ENCODE peak calls at places on chromosome 17, in five cellular contexts. One of them, this sample, is unnamed.

GRCh38 chr17:14307560-14308024 is 6.7 kb downstream of the HS3ST3B1 start:
- DNase-seq in memory B cell: no peak
- DNase-seq in stimulated activated CD8-positive, alpha-beta memory T cell treated with anti-CD3 and anti-CD28 coated beads, Interleukin-12 subunit alpha, Interleukin-12 subunit beta, amount 100 ng/mL, for 4 hours: no peak
- DNase-seq in hepatic stellate cell: peak; percentile 57
- DNase-seq in SK-MEL-5: no peak
- DNase-seq in this sample: no peak

GRCh38 chr17:65115721-65116312 is 21.4 kb upstream of the RGS9 start:
- DNase-seq in memory B cell: no peak
- DNase-seq in stimulated activated CD8-positive, alpha-beta memory T cell treated with anti-CD3 and anti-CD28 coated beads, Interleukin-12 subunit alpha, Interleukin-12 subunit beta, amount 100 ng/mL, for 4 hours: no peak
- DNase-seq in hepatic stellate cell: no peak
- DNase-seq in SK-MEL-5: peak; percentile 52
- DNase-seq in this sample: no peak

GRCh38 chr17:17900615-17901520 is 64.1 kb upstream of the SREBF1 start:
- DNase-seq in memory B cell: no peak
- DNase-seq in stimulated activated CD8-positive, alpha-beta memory T cell treated with anti-CD3 and anti-CD28 coated beads, Interleukin-12 subunit alpha, Interleukin-12 subunit beta, amount 100 ng/mL, for 4 hours: no peak
- DNase-seq in hepatic stellate cell: peak; percentile 94
- DNase-seq in SK-MEL-5: peak; percentile 76
- DNase-seq in this sample: no peak

GRCh38 chr17:44547625-44548297 is 9.5 kb upstream of the FZD2 start:
- DNase-seq in memory B cell: no peak
- DNase-seq in stimulated activated CD8-positive, alpha-beta memory T cell treated with anti-CD3 and anti-CD28 coated beads, Interleukin-12 subunit alpha, Interleukin-12 subunit beta, amount 100 ng/mL, for 4 hours: no peak
- DNase-seq in hepatic stellate cell: no peak
- DNase-seq in SK-MEL-5: no peak
- DNase-seq in this sample: no peak

GRCh38 chr17:35879748-35880654 is at the start of gene CCL5:
- DNase-seq in memory B cell: peak; percentile 14
- DNase-seq in stimulated activated CD8-positive, alpha-beta memory T cell treated with anti-CD3 and anti-CD28 coated beads, Interleukin-12 subunit alpha, Interleukin-12 subunit beta, amount 100 ng/mL, for 4 hours: no peak
- DNase-seq in hepatic stellate cell: no peak
- DNase-seq in SK-MEL-5: no peak
- DNase-seq in this sample: no peak

GRCh38 chr17:40980594-40980993 is 3.5 kb downstream of the KRT40 start:
- DNase-seq in memory B cell: no peak
- DNase-seq in stimulated activated CD8-positive, alpha-beta memory T cell treated with anti-CD3 and anti-CD28 coated beads, Interleukin-12 subunit alpha, Interleukin-12 subunit beta, amount 100 ng/mL, for 4 hours: no peak
- DNase-seq in hepatic stellate cell: peak; percentile 38
- DNase-seq in SK-MEL-5: no peak
- DNase-seq in this sample: no peak

GRCh38 chr17:58338907-58339774 is 10.5 kb upstream of the TSPOAP1 start:
- DNase-seq in memory B cell: peak; percentile 61
- DNase-seq in stimulated activated CD8-positive, alpha-beta memory T cell treated with anti-CD3 and anti-CD28 coated beads, Interleukin-12 subunit alpha, Interleukin-12 subunit beta, amount 100 ng/mL, for 4 hours: no peak
- DNase-seq in hepatic stellate cell: peak; percentile 68
- DNase-seq in SK-MEL-5: peak; percentile 59
- DNase-seq in this sample: no peak

GRCh38 chr17:74920679-74921044 is 2.4 kb downstream of the USH1G start:
- DNase-seq in memory B cell: no peak
- DNase-seq in stimulated activated CD8-positive, alpha-beta memory T cell treated with anti-CD3 and anti-CD28 coated beads, Interleukin-12 subunit alpha, Interleukin-12 subunit beta, amount 100 ng/mL, for 4 hours: no peak
- DNase-seq in hepatic stellate cell: no peak
- DNase-seq in SK-MEL-5: no peak
- DNase-seq in this sample: no peak

GRCh38 chr17:4555863-4556646 is 871 bp upstream of the MYBBP1A start:
- DNase-seq in memory B cell: no peak
- DNase-seq in stimulated activated CD8-positive, alpha-beta memory T cell treated with anti-CD3 and anti-CD28 coated beads, Interleukin-12 subunit alpha, Interleukin-12 subunit beta, amount 100 ng/mL, for 4 hours: no peak
- DNase-seq in hepatic stellate cell: no peak
- DNase-seq in SK-MEL-5: no peak
- DNase-seq in this sample: no peak

GRCh38 chr17:51044964-51045363 is 75.7 kb downstream of the SPAG9 start:
- DNase-seq in memory B cell: no peak
- DNase-seq in stimulated activated CD8-positive, alpha-beta memory T cell treated with anti-CD3 and anti-CD28 coated beads, Interleukin-12 subunit alpha, Interleukin-12 subunit beta, amount 100 ng/mL, for 4 hours: no peak
- DNase-seq in hepatic stellate cell: no peak
- DNase-seq in SK-MEL-5: peak; percentile 41
- DNase-seq in this sample: no peak

GRCh38 chr17:61073799-61074513 is 325.7 kb upstream of the TBX2 start:
- DNase-seq in memory B cell: no peak
- DNase-seq in stimulated activated CD8-positive, alpha-beta memory T cell treated with anti-CD3 and anti-CD28 coated beads, Interleukin-12 subunit alpha, Interleukin-12 subunit beta, amount 100 ng/mL, for 4 hours: no peak
- DNase-seq in hepatic stellate cell: no peak
- DNase-seq in SK-MEL-5: no peak
- DNase-seq in this sample: no peak

GRCh38 chr17:28724500-28725165 is 1.4 kb downstream of the TLCD1 start:
- DNase-seq in memory B cell: no peak
- DNase-seq in stimulated activated CD8-positive, alpha-beta memory T cell treated with anti-CD3 and anti-CD28 coated beads, Interleukin-12 subunit alpha, Interleukin-12 subunit beta, amount 100 ng/mL, for 4 hours: no peak
- DNase-seq in hepatic stellate cell: no peak
- DNase-seq in SK-MEL-5: peak; percentile 20
- DNase-seq in this sample: no peak

GRCh38 chr17:82599674-82600661 is 48.3 kb downstream of the WDR45B start:
- DNase-seq in memory B cell: no peak
- DNase-seq in stimulated activated CD8-positive, alpha-beta memory T cell treated with anti-CD3 and anti-CD28 coated beads, Interleukin-12 subunit alpha, Interleukin-12 subunit beta, amount 100 ng/mL, for 4 hours: no peak
- DNase-seq in hepatic stellate cell: no peak
- DNase-seq in SK-MEL-5: no peak
- DNase-seq in this sample: no peak

GRCh38 chr17:12098568-12098967 is 77.9 kb downstream of the MAP2K4 start:
- DNase-seq in memory B cell: no peak
- DNase-seq in stimulated activated CD8-positive, alpha-beta memory T cell treated with anti-CD3 and anti-CD28 coated beads, Interleukin-12 subunit alpha, Interleukin-12 subunit beta, amount 100 ng/mL, for 4 hours: no peak
- DNase-seq in hepatic stellate cell: no peak
- DNase-seq in SK-MEL-5: no peak
- DNase-seq in this sample: no peak

GRCh38 chr17:81502471-81503017 is 10.1 kb downstream of the ACTG1 start:
- DNase-seq in memory B cell: no peak
- DNase-seq in stimulated activated CD8-positive, alpha-beta memory T cell treated with anti-CD3 and anti-CD28 coated beads, Interleukin-12 subunit alpha, Interleukin-12 subunit beta, amount 100 ng/mL, for 4 hours: no peak
- DNase-seq in hepatic stellate cell: no peak
- DNase-seq in SK-MEL-5: no peak
- DNase-seq in this sample: no peak

GRCh38 chr17:77814091-77814772 is 144.3 kb upstream of the TNRC6C start:
- DNase-seq in memory B cell: no peak
- DNase-seq in stimulated activated CD8-positive, alpha-beta memory T cell treated with anti-CD3 and anti-CD28 coated beads, Interleukin-12 subunit alpha, Interleukin-12 subunit beta, amount 100 ng/mL, for 4 hours: no peak
- DNase-seq in hepatic stellate cell: no peak
- DNase-seq in SK-MEL-5: no peak
- DNase-seq in this sample: no peak

GRCh38 chr17:17495448-17496188 is 577 bp downstream of the RASD1 start:
- DNase-seq in memory B cell: peak; percentile 33
- DNase-seq in stimulated activated CD8-positive, alpha-beta memory T cell treated with anti-CD3 and anti-CD28 coated beads, Interleukin-12 subunit alpha, Interleukin-12 subunit beta, amount 100 ng/mL, for 4 hours: no peak
- DNase-seq in hepatic stellate cell: no peak
- DNase-seq in SK-MEL-5: no peak
- DNase-seq in this sample: no peak

GRCh38 chr17:81923302-81924260 is 4.0 kb downstream of the MAFG start:
- DNase-seq in memory B cell: no peak
- DNase-seq in stimulated activated CD8-positive, alpha-beta memory T cell treated with anti-CD3 and anti-CD28 coated beads, Interleukin-12 subunit alpha, Interleukin-12 subunit beta, amount 100 ng/mL, for 4 hours: no peak
- DNase-seq in hepatic stellate cell: peak; percentile 88
- DNase-seq in SK-MEL-5: no peak
- DNase-seq in this sample: no peak

GRCh38 chr17:15257316-15257925 is 7.7 kb downstream of the PMP22 start:
- DNase-seq in memory B cell: peak; percentile 52
- DNase-seq in stimulated activated CD8-positive, alpha-beta memory T cell treated with anti-CD3 and anti-CD28 coated beads, Interleukin-12 subunit alpha, Interleukin-12 subunit beta, amount 100 ng/mL, for 4 hours: peak; percentile 6
- DNase-seq in hepatic stellate cell: peak; percentile 86
- DNase-seq in SK-MEL-5: peak; percentile 86
- DNase-seq in this sample: peak; percentile 32

GRCh38 chr17:17768415-17769088 is 68.2 kb downstream of the SREBF1 start:
- DNase-seq in memory B cell: no peak
- DNase-seq in stimulated activated CD8-positive, alpha-beta memory T cell treated with anti-CD3 and anti-CD28 coated beads, Interleukin-12 subunit alpha, Interleukin-12 subunit beta, amount 100 ng/mL, for 4 hours: no peak
- DNase-seq in hepatic stellate cell: no peak
- DNase-seq in SK-MEL-5: no peak
- DNase-seq in this sample: no peak

GRCh38 chr17:63919311-63919723 is 678 bp upstream of the GH1 start:
- DNase-seq in memory B cell: peak; percentile 84
- DNase-seq in stimulated activated CD8-positive, alpha-beta memory T cell treated with anti-CD3 and anti-CD28 coated beads, Interleukin-12 subunit alpha, Interleukin-12 subunit beta, amount 100 ng/mL, for 4 hours: peak; percentile 39
- DNase-seq in hepatic stellate cell: peak; percentile 79
- DNase-seq in SK-MEL-5: peak; percentile 70
- DNase-seq in this sample: peak; percentile 65

GRCh38 chr17:79446347-79446746 is 164.5 kb downstream of the RBFOX3 start:
- DNase-seq in memory B cell: no peak
- DNase-seq in stimulated activated CD8-positive, alpha-beta memory T cell treated with anti-CD3 and anti-CD28 coated beads, Interleukin-12 subunit alpha, Interleukin-12 subunit beta, amount 100 ng/mL, for 4 hours: no peak
- DNase-seq in hepatic stellate cell: no peak
- DNase-seq in SK-MEL-5: no peak
- DNase-seq in this sample: no peak

GRCh38 chr17:63998721-63999679 is 849 bp downstream of the PRR29 start:
- DNase-seq in memory B cell: no peak
- DNase-seq in stimulated activated CD8-positive, alpha-beta memory T cell treated with anti-CD3 and anti-CD28 coated beads, Interleukin-12 subunit alpha, Interleukin-12 subunit beta, amount 100 ng/mL, for 4 hours: peak; percentile 14
- DNase-seq in hepatic stellate cell: no peak
- DNase-seq in SK-MEL-5: no peak
- DNase-seq in this sample: no peak

GRCh38 chr17:30234954-30235353 is 543 bp downstream of the SLC6A4 start:
- DNase-seq in memory B cell: no peak
- DNase-seq in stimulated activated CD8-positive, alpha-beta memory T cell treated with anti-CD3 and anti-CD28 coated beads, Interleukin-12 subunit alpha, Interleukin-12 subunit beta, amount 100 ng/mL, for 4 hours: no peak
- DNase-seq in hepatic stellate cell: no peak
- DNase-seq in SK-MEL-5: no peak
- DNase-seq in this sample: no peak

GRCh38 chr17:48283907-48284306 is 146.1 kb downstream of the SKAP1 start:
- DNase-seq in memory B cell: no peak
- DNase-seq in stimulated activated CD8-positive, alpha-beta memory T cell treated with anti-CD3 and anti-CD28 coated beads, Interleukin-12 subunit alpha, Interleukin-12 subunit beta, amount 100 ng/mL, for 4 hours: no peak
- DNase-seq in hepatic stellate cell: no peak
- DNase-seq in SK-MEL-5: no peak
- DNase-seq in this sample: no peak

GRCh38 chr17:5364156-5364555 is 55.3 kb downstream of the NUP88 start:
- DNase-seq in memory B cell: no peak
- DNase-seq in stimulated activated CD8-positive, alpha-beta memory T cell treated with anti-CD3 and anti-CD28 coated beads, Interleukin-12 subunit alpha, Interleukin-12 subunit beta, amount 100 ng/mL, for 4 hours: no peak
- DNase-seq in hepatic stellate cell: peak; percentile 17
- DNase-seq in SK-MEL-5: no peak
- DNase-seq in this sample: no peak

GRCh38 chr17:81394377-81394747 is 895 bp upstream of the BAHCC1 start:
- DNase-seq in memory B cell: no peak
- DNase-seq in stimulated activated CD8-positive, alpha-beta memory T cell treated with anti-CD3 and anti-CD28 coated beads, Interleukin-12 subunit alpha, Interleukin-12 subunit beta, amount 100 ng/mL, for 4 hours: no peak
- DNase-seq in hepatic stellate cell: no peak
- DNase-seq in SK-MEL-5: no peak
- DNase-seq in this sample: no peak

GRCh38 chr17:82033359-82034085 is 2.0 kb downstream of the RAC3 start:
- DNase-seq in memory B cell: no peak
- DNase-seq in stimulated activated CD8-positive, alpha-beta memory T cell treated with anti-CD3 and anti-CD28 coated beads, Interleukin-12 subunit alpha, Interleukin-12 subunit beta, amount 100 ng/mL, for 4 hours: no peak
- DNase-seq in hepatic stellate cell: no peak
- DNase-seq in SK-MEL-5: no peak
- DNase-seq in this sample: no peak

GRCh38 chr17:66778531-66778930 is 56.4 kb upstream of the CACNG5 start:
- DNase-seq in memory B cell: no peak
- DNase-seq in stimulated activated CD8-positive, alpha-beta memory T cell treated with anti-CD3 and anti-CD28 coated beads, Interleukin-12 subunit alpha, Interleukin-12 subunit beta, amount 100 ng/mL, for 4 hours: no peak
- DNase-seq in hepatic stellate cell: no peak
- DNase-seq in SK-MEL-5: no peak
- DNase-seq in this sample: no peak

GRCh38 chr17:76562734-76563148 is 22.9 kb downstream of the PRCD start:
- DNase-seq in memory B cell: no peak
- DNase-seq in stimulated activated CD8-positive, alpha-beta memory T cell treated with anti-CD3 and anti-CD28 coated beads, Interleukin-12 subunit alpha, Interleukin-12 subunit beta, amount 100 ng/mL, for 4 hours: no peak
- DNase-seq in hepatic stellate cell: peak; percentile 2
- DNase-seq in SK-MEL-5: peak; percentile 83
- DNase-seq in this sample: no peak

GRCh38 chr17:8997994-8998628 is 23.2 kb upstream of the NTN1 start:
- DNase-seq in memory B cell: peak; percentile 75
- DNase-seq in stimulated activated CD8-positive, alpha-beta memory T cell treated with anti-CD3 and anti-CD28 coated beads, Interleukin-12 subunit alpha, Interleukin-12 subunit beta, amount 100 ng/mL, for 4 hours: peak; percentile 62
- DNase-seq in hepatic stellate cell: peak; percentile 59
- DNase-seq in SK-MEL-5: peak; percentile 77
- DNase-seq in this sample: peak; percentile 73

GRCh38 chr17:41800601-41801373 is 11.0 kb downstream of the P3H4 start:
- DNase-seq in memory B cell: no peak
- DNase-seq in stimulated activated CD8-positive, alpha-beta memory T cell treated with anti-CD3 and anti-CD28 coated beads, Interleukin-12 subunit alpha, Interleukin-12 subunit beta, amount 100 ng/mL, for 4 hours: no peak
- DNase-seq in hepatic stellate cell: no peak
- DNase-seq in SK-MEL-5: no peak
- DNase-seq in this sample: no peak

GRCh38 chr17:6303664-6304063 is 131.3 kb downstream of the AIPL1 start:
- DNase-seq in memory B cell: no peak
- DNase-seq in stimulated activated CD8-positive, alpha-beta memory T cell treated with anti-CD3 and anti-CD28 coated beads, Interleukin-12 subunit alpha, Interleukin-12 subunit beta, amount 100 ng/mL, for 4 hours: no peak
- DNase-seq in hepatic stellate cell: no peak
- DNase-seq in SK-MEL-5: peak; percentile 19
- DNase-seq in this sample: no peak

This sample was measured in CD4-positive, alpha-beta T cell.